ENCODE peak calls at places on chromosomes 7 and 10, in four cellular contexts. M is H54; K is stimulated activated CD8-positive, alpha-beta memory T cell treated with anti-CD3 and anti-CD28 coated beads, Interleukin-2, amount 100 ng/mL, for 48 hours; T is chondrocyte. H is an unnamed sample.

GRCh38 chr10:16649757-16650156 is 128.1 kb upstream of the C1QL3 start:
- DNase-seq in M (no peak), K (no peak), T (no peak), H (no peak)

GRCh38 chr10:102375250-102375649 is 20.3 kb upstream of the NFKB2 start:
- DNase-seq in K (no peak), T (peak; percentile 59), M (no peak), H (no peak)

GRCh38 chr10:112790921-112791320 is 159.1 kb upstream of the TCF7L2 start:
- DNase-seq in M (no peak), K (no peak), T (no peak), H (no peak)

GRCh38 chr10:125006921-125007391 is 65.0 kb downstream of the ZRANB1 start:
- DNase-seq in T (peak; percentile 77), K (no peak), M (no peak), H (peak; percentile 33)

GRCh38 chr10:69389827-69390490 is 26.8 kb downstream of the TACR2 start:
- DNase-seq in K (no peak), T (no peak), M (peak; percentile 91), H (no peak)

GRCh38 chr7:130486963-130487324 is 4.9 kb upstream of the MEST start:
- DNase-seq in K (no peak), M (no peak), T (no peak), H (no peak)

GRCh38 chr10:124302951-124303505 is 115.7 kb downstream of the OAT start:
- DNase-seq in M (no peak), K (no peak), T (peak; percentile 52), H (no peak)

GRCh38 chr7:15305002-15305600 is 256.7 kb downstream of the AGMO start:
- DNase-seq in T (no peak), M (peak; percentile 8), K (no peak), H (no peak)

GRCh38 chr7:130982160-130982638 is 248.2 kb upstream of the KLF14 start:
- DNase-seq in T (no peak), M (no peak), K (no peak), H (no peak)

GRCh38 chr10:123331438-123331837 is 177.2 kb downstream of the BUB3 start:
- DNase-seq in K (no peak), M (no peak), T (no peak), H (no peak)

H was measured in RWPE2.